ENCODE peak calls at places on chromosomes 7 and 10, in ten cellular contexts. L is left ventricle myocardium inferior, X is AG04450, B is AG09309, D is astrocyte of the spinal cord, Z is PC-9, S is neural progenitor cell, A is H9, N is kidney epithelial cell, T is nephron progenitor cell. K is an unnamed sample.

GRCh38 chr10:23100331-23101030 is 5.1 kb downstream of the MSRB2 start:
- DNase-seq in T (no peak), B (no peak), S (no peak), D (no peak), N (no peak), Z (no peak), X (no peak), A (no peak), L (no peak), K (no peak)

GRCh38 chr7:123682690-123683089 is 27.0 kb downstream of the LMOD2 start:
- DNase-seq in X (peak; percentile 38), S (peak; percentile 59), N (peak; percentile 38), T (no peak), L (no peak), A (no peak), Z (peak; percentile 67), B (peak; percentile 52), D (peak; percentile 78), K (peak; percentile 24)

GRCh38 chr10:22335204-22335956 is 9.9 kb upstream of the SPAG6 start:
- DNase-seq in D (peak; percentile 48), A (peak; percentile 71), X (no peak), N (no peak), B (no peak), T (peak; percentile 52), L (no peak), Z (no peak), S (peak; percentile 78), K (peak; percentile 16)

GRCh38 chr10:93006435-93007039 is 54.1 kb upstream of the CYP26C1 start:
- DNase-seq in B (no peak), Z (peak; percentile 39), T (peak; percentile 4), L (no peak), A (no peak), S (peak; percentile 63), X (peak; percentile 41), N (peak; percentile 4), D (peak; percentile 59), K (peak; percentile 10)

GRCh38 chr10:119449210-119449584 is 93.3 kb downstream of the RGS10 start:
- DNase-seq in X (no peak), T (no peak), N (no peak), B (no peak), A (no peak), D (no peak), Z (no peak), L (no peak), S (no peak), K (no peak)

GRCh38 chr7:77989981-77990566 is 191.5 kb downstream of the PHTF2 start:
- DNase-seq in S (no peak), X (no peak), L (no peak), A (peak; percentile 71), N (no peak), D (no peak), B (no peak), T (no peak), Z (peak; percentile 72), K (peak; percentile 47)

GRCh38 chr10:47296111-47296894 is 3.7 kb upstream of the GDF10 start:
- DNase-seq in L (no peak), B (no peak), N (no peak), Z (no peak), X (no peak), D (no peak), A (no peak), S (no peak), T (no peak), K (no peak)

GRCh38 chr10:97292097-97292861 is at the start of gene ARHGAP19:
- DNase-seq in B (peak; percentile 94), Z (peak; percentile 93), A (peak; percentile 98), T (peak; percentile 92), D (peak; percentile 99), X (peak; percentile 95), S (peak; percentile 98), L (peak; percentile 93), N (peak; percentile 94), K (peak; percentile 90)

DNA sequence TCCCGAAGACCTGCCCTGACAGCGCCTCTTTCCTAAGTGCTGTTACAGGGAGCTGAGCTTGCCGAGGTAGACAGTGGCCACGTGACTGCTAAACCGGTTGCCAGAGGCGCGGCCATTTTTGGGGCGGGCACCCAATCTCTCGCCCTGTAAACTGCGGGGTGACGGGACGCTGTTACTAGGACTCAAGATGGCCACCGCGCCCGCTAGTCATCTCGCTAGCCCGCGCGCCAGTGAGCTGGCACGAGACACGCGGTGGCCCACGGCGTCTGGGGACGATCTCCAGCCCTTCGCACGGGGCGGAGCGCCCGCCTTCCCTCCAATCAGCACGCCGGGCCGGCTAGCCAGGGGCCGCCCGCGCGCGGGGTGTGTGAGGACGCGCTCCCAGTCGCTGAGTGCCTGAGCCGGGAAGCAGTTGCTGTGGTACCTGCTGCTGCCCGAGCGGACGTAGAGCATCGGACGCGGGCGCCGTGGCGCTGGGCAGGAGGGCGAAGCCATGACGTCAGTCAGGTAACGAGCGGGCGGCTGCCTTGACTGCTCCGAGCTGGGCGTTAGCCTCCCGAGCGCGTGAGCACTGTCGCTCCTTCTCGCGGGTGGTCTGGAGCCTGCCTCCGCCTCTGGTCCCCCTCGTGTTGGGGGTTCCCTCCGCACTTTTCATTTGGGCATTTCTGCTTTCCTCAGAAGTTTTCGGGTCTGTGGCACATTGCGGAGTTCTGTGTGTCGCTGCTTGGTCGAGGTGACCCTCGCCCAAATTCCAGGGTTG is 25.5 kb downstream of the ADK start:
- DNase-seq in X (peak; percentile 71), D (peak; percentile 94), Z (peak; percentile 91), B (peak; percentile 72), N (peak; percentile 75), A (peak; percentile 97), T (peak; percentile 88), S (peak; percentile 94), L (peak; percentile 93), K (peak; percentile 97)
- TF ChIP-seq CTCF in X (no peak), D (no peak), Z (no peak), B (no peak), N (no peak), A (no peak), T (no peak), S (no peak), L (no peak), K (no peak)

DNA sequence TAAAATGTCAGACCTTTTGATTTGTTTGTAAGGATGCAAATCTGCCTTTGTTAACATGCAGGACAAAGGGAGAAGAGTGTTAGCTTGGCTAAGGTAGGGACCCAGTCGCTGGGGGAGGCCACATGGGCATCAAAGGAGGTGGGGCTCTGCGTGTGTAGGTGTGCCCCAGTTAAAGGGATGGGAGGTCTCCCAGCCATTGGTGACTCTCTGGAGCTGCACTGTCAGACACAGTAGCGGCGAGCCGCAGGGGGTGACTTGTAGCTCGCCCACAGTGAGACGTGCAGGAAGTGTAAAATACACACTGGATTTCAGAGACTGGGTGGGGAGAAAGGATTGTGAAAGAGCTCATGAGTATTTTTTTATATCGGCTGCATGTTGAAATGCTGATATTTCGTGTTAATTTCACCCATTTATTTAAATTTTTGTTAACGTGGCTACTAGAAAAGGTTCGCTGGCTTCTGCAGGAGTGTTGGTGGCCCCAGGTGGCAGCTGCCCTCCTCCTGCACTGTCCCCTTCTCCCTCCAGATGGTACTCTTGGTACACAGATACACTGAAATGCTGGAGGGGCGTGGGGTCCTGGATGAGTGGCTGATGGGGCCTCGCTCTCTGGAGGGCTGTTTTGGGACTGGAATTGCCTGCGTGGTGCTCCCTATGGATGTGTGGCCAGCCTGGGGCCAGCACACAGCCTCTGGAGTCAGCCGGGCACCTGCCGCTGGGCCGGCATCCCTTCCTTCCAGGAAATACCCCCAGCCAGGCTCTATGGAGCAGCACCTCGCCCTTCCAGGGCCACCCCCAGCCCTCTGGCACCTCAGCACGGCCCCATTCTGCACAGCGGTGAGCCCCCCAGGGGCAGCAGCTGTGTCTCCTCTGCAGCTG is 59.2 kb downstream of the LHPP start:
- DNase-seq in A (no peak), S (peak; percentile 31), X (no peak), L (no peak), Z (no peak), N (no peak), T (no peak), D (peak; percentile 12), B (no peak), K (no peak)
- TF ChIP-seq CTCF in A (peak; percentile 22), S (peak; percentile 27), X (no peak), L (no peak), Z (no peak), N (no peak), T (no peak), D (peak; percentile 11), B (no peak), K (no peak)

GRCh38 chr7:149070372-149071140 is 20.0 kb downstream of the ZNF786 start:
- DNase-seq in B (no peak), N (no peak), Z (no peak), T (no peak), S (no peak), L (no peak), X (no peak), A (no peak), D (no peak), K (no peak)

GRCh38 chr7:149071641-149072437 is 18.7 kb downstream of the ZNF786 start:
- DNase-seq in N (no peak), X (no peak), Z (no peak), D (no peak), T (peak; percentile 62), S (peak; percentile 78), B (no peak), L (peak; percentile 23), A (peak; percentile 90), K (no peak)

GRCh38 chr7:149063481-149063880 is 27.0 kb downstream of the ZNF786 start:
- DNase-seq in N (no peak), S (no peak), T (no peak), B (no peak), X (no peak), L (no peak), A (no peak), Z (no peak), D (no peak), K (no peak)

GRCh38 chr7:149071182-149071635 is 19.3 kb downstream of the ZNF786 start:
- DNase-seq in L (no peak), N (no peak), T (no peak), S (no peak), D (no peak), B (no peak), Z (no peak), X (no peak), A (peak; percentile 29), K (no peak)

GRCh38 chr7:149067869-149068268 is 22.6 kb downstream of the ZNF786 start:
- DNase-seq in A (no peak), D (no peak), S (no peak), Z (no peak), L (no peak), B (no peak), X (no peak), N (no peak), T (no peak), K (peak; percentile 17)
- TF ChIP-seq CTCF in A (peak; percentile 39), D (no peak), S (no peak), Z (peak; percentile 47), L (no peak), B (no peak), X (no peak), N (peak; percentile 8), T (no peak), K (no peak)

DNA sequence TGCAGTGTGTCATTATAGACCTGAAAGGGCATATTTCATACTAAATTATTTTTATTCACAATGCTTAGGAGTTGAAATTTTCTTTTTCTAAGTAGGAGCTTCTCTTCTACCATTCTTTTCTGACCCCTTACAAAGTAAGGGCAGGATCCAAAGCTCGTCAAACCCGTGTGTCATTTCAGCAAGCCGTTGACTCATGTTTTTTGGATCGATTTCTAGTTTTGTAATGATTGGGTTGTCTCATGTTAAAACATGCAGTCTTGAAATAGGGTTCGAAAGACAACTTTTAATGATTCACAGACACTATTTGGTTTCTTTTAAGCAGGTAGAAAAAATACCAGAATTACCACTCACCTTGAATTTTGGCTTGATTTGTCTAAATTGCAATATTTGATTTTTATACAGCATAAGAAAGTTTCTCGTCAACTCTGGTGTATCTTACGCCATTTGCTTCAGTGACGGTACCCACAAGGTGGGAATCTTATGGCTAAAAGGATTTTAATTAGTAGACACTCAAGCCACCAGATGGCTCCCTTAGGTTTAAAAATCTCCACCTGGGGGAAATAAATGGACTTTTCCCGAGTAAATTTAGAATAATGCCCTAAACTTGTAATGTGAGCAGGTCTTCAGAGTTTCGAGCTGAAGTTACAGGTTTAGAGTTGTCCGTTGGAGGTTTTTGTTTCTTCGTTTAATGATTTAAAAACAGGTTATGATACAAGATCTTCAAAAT is 283.4 kb downstream of the CCDC3 start:
- DNase-seq in T (no peak), A (no peak), Z (no peak), D (peak; percentile 34), L (no peak), B (no peak), N (no peak), S (peak; percentile 23), X (no peak), K (peak; percentile 31)
- TF ChIP-seq CTCF in T (peak; percentile 24), A (peak; percentile 57), Z (peak; percentile 24), D (no peak), L (peak; percentile 29), B (peak; percentile 18), N (peak; percentile 17), S (peak; percentile 57), X (no peak), K (no peak)

K was measured in Calu3.